ENCODE peak calls at places on chromosomes 12 and 14, in six cellular contexts. One of them, this sample, is unnamed.

GRCh38 chr12:54082402-54082892 is 28.8 kb downstream of the HOXC4 start:
- DNase-seq in amniotic epithelial cell: peak; percentile 82
- DNase-seq in CD8-positive, alpha-beta T cell: peak; percentile 55
- DNase-seq in neural crest cell: no peak
- DNase-seq in NCI-H1930: no peak
- DNase-seq in amniotic stem cell: no peak
- DNase-seq in this sample: no peak

GRCh38 chr12:85280138-85280983 is at the start of gene ALX1:
- DNase-seq in neural crest cell: peak; percentile 67
- DNase-seq in CD8-positive, alpha-beta T cell: no peak
- DNase-seq in NCI-H1930: no peak
- DNase-seq in amniotic epithelial cell: peak; percentile 2
- DNase-seq in amniotic stem cell: peak; percentile 66
- DNase-seq in this sample: no peak

GRCh38 chr14:36521598-36522345 is 1.7 kb upstream of the NKX2-1 start:
- DNase-seq in NCI-H1930: no peak
- DNase-seq in CD8-positive, alpha-beta T cell: no peak
- DNase-seq in amniotic epithelial cell: no peak
- DNase-seq in amniotic stem cell: no peak
- DNase-seq in neural crest cell: no peak
- DNase-seq in this sample: no peak

GRCh38 chr12:132188451-132189298 is 44.4 kb downstream of the NOC4L start:
- DNase-seq in neural crest cell: no peak
- DNase-seq in amniotic stem cell: no peak
- DNase-seq in amniotic epithelial cell: no peak
- DNase-seq in CD8-positive, alpha-beta T cell: no peak
- DNase-seq in NCI-H1930: no peak
- DNase-seq in this sample: no peak

GRCh38 chr14:99129211-99129696 is 142.7 kb downstream of the BCL11B start:
- DNase-seq in NCI-H1930: no peak
- DNase-seq in CD8-positive, alpha-beta T cell: no peak
- DNase-seq in amniotic stem cell: no peak
- DNase-seq in neural crest cell: no peak
- DNase-seq in amniotic epithelial cell: no peak
- DNase-seq in this sample: no peak

GRCh38 chr12:94198469-94198868 is 50.1 kb downstream of the PLXNC1 start:
- DNase-seq in amniotic stem cell: no peak
- DNase-seq in NCI-H1930: no peak
- DNase-seq in neural crest cell: no peak
- DNase-seq in amniotic epithelial cell: no peak
- DNase-seq in CD8-positive, alpha-beta T cell: no peak
- DNase-seq in this sample: no peak

GRCh38 chr14:91225025-91225424 is 19.5 kb downstream of the GPR68 start:
- DNase-seq in amniotic stem cell: no peak
- DNase-seq in NCI-H1930: no peak
- DNase-seq in CD8-positive, alpha-beta T cell: no peak
- DNase-seq in amniotic epithelial cell: peak; percentile 53
- DNase-seq in neural crest cell: no peak
- DNase-seq in this sample: no peak

GRCh38 chr14:91290986-91291385 is 46.5 kb upstream of the GPR68 start:
- DNase-seq in amniotic stem cell: no peak
- DNase-seq in CD8-positive, alpha-beta T cell: no peak
- DNase-seq in neural crest cell: no peak
- DNase-seq in amniotic epithelial cell: no peak
- DNase-seq in NCI-H1930: no peak
- DNase-seq in this sample: no peak

GRCh38 chr12:104790296-104791125 is 167.6 kb downstream of the SLC41A2 start:
- DNase-seq in CD8-positive, alpha-beta T cell: peak; percentile 52
- DNase-seq in amniotic epithelial cell: peak; percentile 6
- DNase-seq in amniotic stem cell: no peak
- DNase-seq in neural crest cell: peak; percentile 63
- DNase-seq in NCI-H1930: no peak
- DNase-seq in this sample: no peak

GRCh38 chr12:66043035-66043434 is 87.5 kb downstream of the LLPH start:
- DNase-seq in neural crest cell: no peak
- DNase-seq in amniotic stem cell: no peak
- DNase-seq in amniotic epithelial cell: no peak
- DNase-seq in CD8-positive, alpha-beta T cell: no peak
- DNase-seq in NCI-H1930: no peak
- DNase-seq in this sample: no peak

GRCh38 chr12:6909421-6910145 is 4.8 kb upstream of the ENO2 start:
- DNase-seq in NCI-H1930: no peak
- DNase-seq in CD8-positive, alpha-beta T cell: no peak
- DNase-seq in neural crest cell: no peak
- DNase-seq in amniotic stem cell: no peak
- DNase-seq in amniotic epithelial cell: no peak
- DNase-seq in this sample: no peak

GRCh38 chr12:104632724-104633181 is 176.0 kb downstream of the CHST11 start:
- DNase-seq in amniotic epithelial cell: peak; percentile 93
- DNase-seq in amniotic stem cell: no peak
- DNase-seq in CD8-positive, alpha-beta T cell: no peak
- DNase-seq in NCI-H1930: no peak
- DNase-seq in neural crest cell: no peak
- DNase-seq in this sample: no peak

GRCh38 chr12:53221203-53222076 is 10.6 kb downstream of the RARG start:
- DNase-seq in NCI-H1930: peak; percentile 78
- DNase-seq in amniotic epithelial cell: peak; percentile 51
- DNase-seq in neural crest cell: peak; percentile 53
- DNase-seq in amniotic stem cell: no peak
- DNase-seq in CD8-positive, alpha-beta T cell: peak; percentile 41
- DNase-seq in this sample: peak; percentile 45

GRCh38 chr12:64236549-64236948 is 14.5 kb upstream of the KICS2 start:
- DNase-seq in amniotic stem cell: no peak
- DNase-seq in amniotic epithelial cell: peak; percentile 44
- DNase-seq in CD8-positive, alpha-beta T cell: no peak
- DNase-seq in NCI-H1930: no peak
- DNase-seq in neural crest cell: no peak
- DNase-seq in this sample: peak; percentile 47

GRCh38 chr12:124476011-124476400 is 91.4 kb downstream of the NCOR2 start:
- DNase-seq in NCI-H1930: no peak
- DNase-seq in CD8-positive, alpha-beta T cell: no peak
- DNase-seq in neural crest cell: no peak
- DNase-seq in amniotic stem cell: no peak
- DNase-seq in amniotic epithelial cell: no peak
- DNase-seq in this sample: no peak

GRCh38 chr12:88889326-88890110 is 309.2 kb upstream of the KITLG start:
- DNase-seq in NCI-H1930: no peak
- DNase-seq in amniotic stem cell: no peak
- DNase-seq in amniotic epithelial cell: peak; percentile 13
- DNase-seq in CD8-positive, alpha-beta T cell: no peak
- DNase-seq in neural crest cell: no peak
- DNase-seq in this sample: no peak

GRCh38 chr14:91142214-91142668 is 28.4 kb downstream of the DGLUCY start:
- DNase-seq in CD8-positive, alpha-beta T cell: no peak
- DNase-seq in amniotic stem cell: no peak
- DNase-seq in NCI-H1930: no peak
- DNase-seq in neural crest cell: no peak
- DNase-seq in amniotic epithelial cell: no peak
- DNase-seq in this sample: no peak

GRCh38 chr14:72657214-72657921 is 236.5 kb downstream of the DPF3 start:
- DNase-seq in amniotic epithelial cell: peak; percentile 37
- DNase-seq in neural crest cell: no peak
- DNase-seq in NCI-H1930: no peak
- DNase-seq in amniotic stem cell: no peak
- DNase-seq in CD8-positive, alpha-beta T cell: no peak
- DNase-seq in this sample: no peak

GRCh38 chr12:88553941-88554658 is 26.2 kb downstream of the KITLG start:
- DNase-seq in NCI-H1930: peak; percentile 55
- DNase-seq in CD8-positive, alpha-beta T cell: no peak
- DNase-seq in amniotic epithelial cell: peak; percentile 71
- DNase-seq in amniotic stem cell: no peak
- DNase-seq in neural crest cell: no peak
- DNase-seq in this sample: peak; percentile 69

GRCh38 chr12:49138587-49138986 is 7.4 kb upstream of the TUBA1B start:
- DNase-seq in NCI-H1930: no peak
- DNase-seq in amniotic epithelial cell: no peak
- DNase-seq in amniotic stem cell: no peak
- DNase-seq in neural crest cell: no peak
- DNase-seq in CD8-positive, alpha-beta T cell: no peak
- DNase-seq in this sample: no peak

GRCh38 chr12:124451637-124452243 is 115.7 kb downstream of the NCOR2 start:
- DNase-seq in neural crest cell: no peak
- DNase-seq in NCI-H1930: no peak
- DNase-seq in amniotic epithelial cell: no peak
- DNase-seq in amniotic stem cell: no peak
- DNase-seq in CD8-positive, alpha-beta T cell: no peak
- DNase-seq in this sample: no peak

GRCh38 chr12:77724367-77724957 is 106.2 kb upstream of the NAV3 start:
- DNase-seq in CD8-positive, alpha-beta T cell: no peak
- DNase-seq in amniotic epithelial cell: peak; percentile 53
- DNase-seq in neural crest cell: no peak
- DNase-seq in NCI-H1930: peak; percentile 39
- DNase-seq in amniotic stem cell: no peak
- DNase-seq in this sample: peak; percentile 59

GRCh38 chr12:52629251-52630103 is 11.1 kb upstream of the KRT73 start:
- DNase-seq in amniotic stem cell: no peak
- DNase-seq in neural crest cell: no peak
- DNase-seq in CD8-positive, alpha-beta T cell: no peak
- DNase-seq in amniotic epithelial cell: no peak
- DNase-seq in NCI-H1930: no peak
- DNase-seq in this sample: no peak

GRCh38 chr14:22973217-22974032 is 8.9 kb downstream of the AJUBA start:
- DNase-seq in neural crest cell: peak; percentile 61
- DNase-seq in amniotic stem cell: no peak
- DNase-seq in CD8-positive, alpha-beta T cell: peak; percentile 40
- DNase-seq in amniotic epithelial cell: peak; percentile 65
- DNase-seq in NCI-H1930: peak; percentile 15
- DNase-seq in this sample: peak; percentile 37

GRCh38 chr12:9811651-9812050 is 15.6 kb upstream of the KLRF1 start:
- DNase-seq in neural crest cell: no peak
- DNase-seq in amniotic stem cell: no peak
- DNase-seq in amniotic epithelial cell: no peak
- DNase-seq in CD8-positive, alpha-beta T cell: no peak
- DNase-seq in NCI-H1930: no peak
- DNase-seq in this sample: no peak

GRCh38 chr12:54173066-54173726 is 15.6 kb downstream of the SMUG1 start:
- DNase-seq in amniotic epithelial cell: no peak
- DNase-seq in amniotic stem cell: peak; percentile 1
- DNase-seq in NCI-H1930: peak; percentile 11
- DNase-seq in CD8-positive, alpha-beta T cell: peak; percentile 24
- DNase-seq in neural crest cell: peak; percentile 22
- DNase-seq in this sample: peak; percentile 80

GRCh38 chr14:55427439-55427838 is 13.0 kb downstream of the TBPL2 start:
- DNase-seq in amniotic epithelial cell: no peak
- DNase-seq in CD8-positive, alpha-beta T cell: no peak
- DNase-seq in NCI-H1930: no peak
- DNase-seq in amniotic stem cell: no peak
- DNase-seq in neural crest cell: no peak
- DNase-seq in this sample: no peak

GRCh38 chr12:55906056-55906455 is 21.6 kb downstream of the PYM1 start:
- DNase-seq in amniotic stem cell: no peak
- DNase-seq in NCI-H1930: no peak
- DNase-seq in amniotic epithelial cell: peak; percentile 74
- DNase-seq in CD8-positive, alpha-beta T cell: no peak
- DNase-seq in neural crest cell: no peak
- DNase-seq in this sample: no peak

GRCh38 chr12:67915335-67915851 is 73.9 kb upstream of the IFNG-AS1 start:
- DNase-seq in CD8-positive, alpha-beta T cell: no peak
- DNase-seq in amniotic epithelial cell: no peak
- DNase-seq in amniotic stem cell: no peak
- DNase-seq in neural crest cell: no peak
- DNase-seq in NCI-H1930: no peak
- DNase-seq in this sample: peak; percentile 28

This sample was measured in NCI-H146.